ENCODE peak calls at places on chromosomes 13 and 19, in eight cellular contexts. R is stimulated activated CD8-positive, alpha-beta memory T cell treated with anti-CD3 and anti-CD28 coated beads, Interleukin-12 subunit alpha, Interleukin-12 subunit beta, amount 100 ng/mL, for 4 hours; J is NCI-H1048; V is NCI-H446 treated with DMSO at 0.1 percent for 48 hours; Q is activated T-helper 1 cell treated with anti-CD3 and anti-CD28 coated beads, Interleukin-12 subunit alpha, Interleukin-12 subunit beta, Interleukin-2, Interleukin-4 antibody, amounts not matched to agents 30 ng/mL and 10 ng/mL and 1 ng/mL, durations not matched to agents 14 hours and 24 hours and 36 hours; E is AG08395; T is ELF-1; H is NCI-H2081 treated with DMSO at 0.1 percent for 48 hours. U is an unnamed sample.

GRCh38 chr19:10885241-10886169 is 14.2 kb downstream of the CARM1 start:
- DNase-seq in R (no peak), J (no peak), V (no peak), Q (no peak), E (no peak), T (no peak), H (no peak), U (no peak)

GRCh38 chr13:87669379-87669978 is 1.7 kb upstream of the SLITRK5 start:
- DNase-seq in R (no peak), J (no peak), V (peak), Q (no peak), E (no peak), T (no peak), H (peak), U (no peak)

GRCh38 chr13:41456768-41457588 is at the start of gene RGCC:
- DNase-seq in R (peak), J (no peak), V (peak), Q (peak), E (peak), T (peak), H (no peak), U (peak)

GRCh38 chr19:29687897-29688728 is 22.9 kb downstream of the PLEKHF1 start:
- DNase-seq in R (no peak), J (no peak), V (peak), Q (no peak), E (peak), T (no peak), H (no peak), U (no peak)

GRCh38 chr13:26742691-26743358 is 17.8 kb downstream of the GPR12 start:
- DNase-seq in R (no peak), J (no peak), V (no peak), Q (no peak), E (no peak), T (peak), H (no peak), U (no peak)

GRCh38 chr13:23609414-23610186 is 39.4 kb downstream of the TNFRSF19 start:
- DNase-seq in R (no peak), J (peak), V (peak), Q (no peak), E (peak), T (no peak), H (no peak), U (no peak)

GRCh38 chr19:8806661-8807060 is 25.4 kb downstream of the ZNF558 start:
- DNase-seq in R (no peak), J (no peak), V (no peak), Q (no peak), E (no peak), T (no peak), H (no peak), U (no peak)

GRCh38 chr13:61954092-61954491 is 538.4 kb upstream of the PCDH20 start:
- DNase-seq in R (no peak), J (no peak), V (no peak), Q (no peak), E (no peak), T (peak), H (peak), U (no peak)

GRCh38 chr13:43136940-43137574 is 113.7 kb downstream of the DNAJC15 start:
- DNase-seq in R (no peak), J (no peak), V (no peak), Q (no peak), E (no peak), T (peak), H (no peak), U (no peak)

GRCh38 chr19:2503521-2504109 is 27.7 kb downstream of the GADD45B start:
- DNase-seq in R (peak), J (no peak), V (no peak), Q (peak), E (peak), T (no peak), H (no peak), U (peak)

GRCh38 chr19:46901701-46902401 is 41.1 kb downstream of the ARHGAP35 start:
- DNase-seq in R (no peak), J (no peak), V (no peak), Q (no peak), E (no peak), T (no peak), H (no peak), U (no peak)

GRCh38 chr13:35526577-35526976 is 50.1 kb upstream of the MAB21L1 start:
- DNase-seq in R (no peak), J (no peak), V (no peak), Q (no peak), E (no peak), T (no peak), H (no peak), U (no peak)

GRCh38 chr19:3004522-3004921 is 24.6 kb downstream of the TLE2 start:
- DNase-seq in R (no peak), J (no peak), V (no peak), Q (no peak), E (no peak), T (no peak), H (no peak), U (no peak)

GRCh38 chr19:34217952-34218817 is 36.2 kb upstream of the GARRE1 start:
- DNase-seq in R (peak), J (no peak), V (no peak), Q (peak), E (peak), T (no peak), H (peak), U (peak)

GRCh38 chr19:33250500-33250899 is 24.9 kb upstream of the SLC7A10 start:
- DNase-seq in R (no peak), J (no peak), V (no peak), Q (no peak), E (no peak), T (no peak), H (no peak), U (no peak)

GRCh38 chr19:41753159-41753558 is 2.2 kb upstream of the CEACAM6 start:
- DNase-seq in R (peak), J (no peak), V (no peak), Q (peak), E (peak), T (peak), H (no peak), U (peak)

GRCh38 chr19:39196320-39196719 is 444 bp upstream of the NCCRP1 start:
- DNase-seq in R (no peak), J (no peak), V (no peak), Q (no peak), E (no peak), T (no peak), H (no peak), U (no peak)

GRCh38 chr19:12789904-12790619 is 1.2 kb upstream of the JUNB start:
- DNase-seq in R (peak), J (peak), V (no peak), Q (peak), E (peak), T (peak), H (peak), U (peak)

GRCh38 chr13:74132768-74133656 is 1.2 kb downstream of the KLF12 start:
- DNase-seq in R (no peak), J (no peak), V (no peak), Q (no peak), E (peak), T (peak), H (no peak), U (peak)

GRCh38 chr13:25906211-25906661 is 145.6 kb downstream of the SHISA2 start:
- DNase-seq in R (no peak), J (no peak), V (no peak), Q (no peak), E (no peak), T (no peak), H (no peak), U (no peak)

GRCh38 chr13:30376426-30377311 is 45.6 kb upstream of the UBE2L5 start:
- DNase-seq in R (peak), J (no peak), V (no peak), Q (peak), E (no peak), T (no peak), H (no peak), U (peak)

GRCh38 chr13:72728290-72728605 is 525 bp downstream of the BORA start:
- DNase-seq in R (no peak), J (no peak), V (no peak), Q (no peak), E (no peak), T (no peak), H (no peak), U (no peak)

GRCh38 chr13:70253411-70253810 is 145.2 kb upstream of the KLHL1 start:
- DNase-seq in R (no peak), J (no peak), V (no peak), Q (no peak), E (no peak), T (no peak), H (no peak), U (no peak)

GRCh38 chr19:42048992-42049391 is 21.0 kb downstream of the GRIK5 start:
- DNase-seq in R (no peak), J (no peak), V (no peak), Q (no peak), E (no peak), T (no peak), H (no peak), U (no peak)

GRCh38 chr19:19179548-19180441 is 9.7 kb upstream of the MEF2B start:
- DNase-seq in R (no peak), J (no peak), V (no peak), Q (no peak), E (no peak), T (no peak), H (no peak), U (no peak)

GRCh38 chr19:21202865-21203494 is 61.1 kb downstream of the ZNF431 start:
- DNase-seq in R (no peak), J (no peak), V (no peak), Q (no peak), E (peak), T (peak), H (no peak), U (peak)

GRCh38 chr13:99124695-99125334 is 75.8 kb upstream of the UBAC2 start:
- DNase-seq in R (no peak), J (no peak), V (no peak), Q (no peak), E (peak), T (no peak), H (no peak), U (no peak)

GRCh38 chr13:48942131-48942530 is 33.6 kb upstream of the FNDC3A start:
- DNase-seq in R (no peak), J (no peak), V (no peak), Q (no peak), E (peak), T (no peak), H (no peak), U (no peak)

GRCh38 chr19:6801397-6802086 is 29.0 kb downstream of the VAV1 start:
- DNase-seq in R (peak), J (no peak), V (no peak), Q (peak), E (peak), T (peak), H (no peak), U (peak)

GRCh38 chr19:50328257-50329145 is 676 bp downstream of the KCNC3 start:
- DNase-seq in R (no peak), J (no peak), V (no peak), Q (no peak), E (no peak), T (peak), H (no peak), U (no peak)